ENCODE peak calls at places on chromosomes 7 and 10, in five cellular contexts. Q, T, X, F and N are unnamed samples.

GRCh38 chr10:59793924-59794323 is 40.7 kb upstream of the MRLN start:
- DNase-seq in F (peak), X (no peak), T (peak), Q (no peak), N (no peak)

GRCh38 chr7:30900053-30900452 is 11.6 kb upstream of the AQP1 start:
- DNase-seq in X (no peak), Q (no peak), F (no peak), T (no peak), N (no peak)

GRCh38 chr7:90412458-90413184 is 9.4 kb downstream of the CLDN12 start:
- DNase-seq in X (peak), Q (peak), T (peak), F (no peak), N (no peak)

GRCh38 chr10:30455816-30456215 is 21.8 kb downstream of the MAP3K8 start:
- DNase-seq in F (no peak), T (no peak), X (no peak), Q (no peak), N (no peak)

GRCh38 chr10:66827353-66827752 is 98.5 kb upstream of the LRRTM3 start:
- DNase-seq in Q (no peak), F (peak), T (peak), X (no peak), N (peak)

GRCh38 chr10:71433116-71433982 is 36.6 kb downstream of the CDH23 start:
- DNase-seq in Q (no peak), T (no peak), X (no peak), F (no peak), N (no peak)

GRCh38 chr7:33916357-33917081 is 11.2 kb downstream of the BMPER start:
- DNase-seq in Q (no peak), X (no peak), F (no peak), T (peak), N (peak)

GRCh38 chr7:84631913-84632312 is 437.3 kb upstream of the SEMA3A start:
- DNase-seq in Q (no peak), X (no peak), F (no peak), T (no peak), N (no peak)

GRCh38 chr10:119268871-119269506 is 61.6 kb downstream of the GRK5 start:
- DNase-seq in X (no peak), T (no peak), Q (no peak), F (no peak), N (no peak)

GRCh38 chr10:88428442-88428841 is 154.7 kb downstream of the RNLS start:
- DNase-seq in T (peak), X (no peak), Q (no peak), F (peak), N (peak)

GRCh38 chr10:74957199-74958084 is 131.0 kb downstream of the KAT6B start:
- DNase-seq in X (no peak), F (no peak), T (peak), Q (no peak), N (peak)

GRCh38 chr7:46229409-46229808 is 308.3 kb upstream of the IGFBP3 start:
- DNase-seq in F (peak), T (peak), Q (no peak), X (no peak), N (peak)

GRCh38 chr7:138338361-138338760 is 121.7 kb upstream of the TRIM24 start:
- DNase-seq in X (peak), T (peak), Q (peak), F (peak), N (peak)

GRCh38 chr10:5434017-5434753 is 21.8 kb downstream of the NET1 start:
- DNase-seq in F (peak), X (peak), T (peak), Q (no peak), N (peak)

GRCh38 chr10:132937861-132938260 is 4.5 kb downstream of the CFAP46 start:
- DNase-seq in X (no peak), F (no peak), Q (no peak), T (no peak), N (no peak)

GRCh38 chr10:58266003-58266825 is 1.5 kb downstream of the IPMK start:
- DNase-seq in X (no peak), T (peak), Q (no peak), F (peak), N (peak)

GRCh38 chr7:158001003-158001402 is 586.6 kb downstream of the PTPRN2 start:
- DNase-seq in T (no peak), Q (no peak), X (no peak), F (no peak), N (no peak)

GRCh38 chr10:30883751-30884150 is 147.9 kb downstream of the ZNF438 start:
- DNase-seq in T (no peak), X (no peak), F (no peak), Q (no peak), N (no peak)

GRCh38 chr7:27128034-27128433 is 2.5 kb downstream of the HOXA4 start:
- DNase-seq in T (no peak), X (no peak), F (peak), Q (no peak), N (no peak)

GRCh38 chr10:116312091-116312490 is 12.2 kb upstream of the CCDC172 start:
- DNase-seq in X (no peak), T (peak), F (peak), Q (no peak), N (peak)

GRCh38 chr7:130712416-130712815 is 21.6 kb downstream of the KLF14 start:
- DNase-seq in X (no peak), Q (no peak), F (no peak), T (no peak), N (no peak)

GRCh38 chr10:6062101-6062771 is at the start of gene IL2RA:
- DNase-seq in X (no peak), F (no peak), T (no peak), Q (peak), N (no peak)

GRCh38 chr10:77513783-77514331 is 123.8 kb downstream of the KCNMA1 start:
- DNase-seq in T (peak), F (peak), X (no peak), Q (peak), N (peak)

GRCh38 chr10:102064868-102065560 is at the start of gene HPS6:
- DNase-seq in X (peak), F (peak), Q (peak), T (peak), N (peak)

GRCh38 chr10:130810856-130811255 is 500.7 kb downstream of the TCERG1L start:
- DNase-seq in X (no peak), F (no peak), Q (no peak), T (no peak), N (no peak)

GRCh38 chr10:131224106-131224505 is 87.4 kb downstream of the TCERG1L start:
- DNase-seq in T (no peak), X (no peak), Q (no peak), F (no peak), N (no peak)

GRCh38 chr10:43598447-43598846 is 7.8 kb upstream of the ZNF485 start:
- DNase-seq in Q (no peak), T (no peak), F (peak), X (no peak), N (peak)

GRCh38 chr10:97427571-97428179 is 1.7 kb downstream of the PGAM1 start:
- DNase-seq in Q (peak), X (no peak), F (peak), T (peak), N (peak)

GRCh38 chr10:48287417-48288391 is 13.2 kb upstream of the FRMPD2 start:
- DNase-seq in F (no peak), T (peak), X (peak), Q (peak), N (peak)

GRCh38 chr10:104515670-104516199 is 125.4 kb upstream of the SORCS3 start:
- DNase-seq in X (no peak), Q (no peak), F (no peak), T (no peak), N (no peak)

GRCh38 chr7:109864263-109864662 is 1226.7 kb upstream of the LRRN3 start:
- DNase-seq in T (peak), Q (no peak), F (no peak), X (peak), N (no peak)

GRCh38 chr10:124740374-124741280 is 3.6 kb downstream of the FAM53B start:
- DNase-seq in F (no peak), X (no peak), T (peak), Q (no peak), N (peak)